ENCODE peak calls at places on chromosomes 13 and 19, in four cellular contexts. One of them, this sample, is unnamed.

GRCh38 chr19:33370783-33371182 is 2.7 kb upstream of the CEBPG start:
- DNase-seq in HCT116: no peak
- DNase-seq in breast epithelium: no peak
- DNase-seq in IMR-90: no peak
- DNase-seq in this sample: no peak

GRCh38 chr19:907183-907853 is 5.7 kb downstream of the R3HDM4 start:
- DNase-seq in breast epithelium: no peak
- DNase-seq in HCT116: no peak
- DNase-seq in IMR-90: no peak
- DNase-seq in this sample: peak

GRCh38 chr13:31912641-31913401 is 118.8 kb upstream of the FRY start:
- DNase-seq in breast epithelium: no peak
- DNase-seq in IMR-90: no peak
- DNase-seq in HCT116: no peak
- DNase-seq in this sample: no peak

GRCh38 chr13:66195238-66195637 is 1034.9 kb downstream of the PCDH9 start:
- DNase-seq in HCT116: no peak
- DNase-seq in IMR-90: no peak
- DNase-seq in breast epithelium: no peak
- DNase-seq in this sample: no peak

GRCh38 chr19:48720613-48721296 is 1.2 kb upstream of the MAMSTR start:
- DNase-seq in HCT116: peak
- DNase-seq in breast epithelium: peak
- DNase-seq in IMR-90: peak
- DNase-seq in this sample: peak

GRCh38 chr13:114134111-114134943 is 1.9 kb upstream of the RASA3 start:
- DNase-seq in IMR-90: no peak
- DNase-seq in breast epithelium: no peak
- DNase-seq in HCT116: no peak
- DNase-seq in this sample: no peak

GRCh38 chr13:45416521-45417125 is 1.6 kb downstream of the SLC25A30 start:
- DNase-seq in IMR-90: no peak
- DNase-seq in breast epithelium: no peak
- DNase-seq in HCT116: no peak
- DNase-seq in this sample: no peak

GRCh38 chr19:13013649-13014048 is 18.4 kb downstream of the NFIX start:
- DNase-seq in IMR-90: no peak
- DNase-seq in HCT116: no peak
- DNase-seq in breast epithelium: no peak
- DNase-seq in this sample: no peak

GRCh38 chr13:80144493-80144892 is 196.4 kb downstream of the SPRY2 start:
- DNase-seq in breast epithelium: no peak
- DNase-seq in IMR-90: no peak
- DNase-seq in HCT116: no peak
- DNase-seq in this sample: no peak

GRCh38 chr19:16799740-16800139 is 29.5 kb upstream of the SIN3B start:
- DNase-seq in IMR-90: no peak
- DNase-seq in HCT116: no peak
- DNase-seq in breast epithelium: no peak
- DNase-seq in this sample: no peak

GRCh38 chr13:28819748-28820098 is 416 bp upstream of the MTUS2 start:
- DNase-seq in HCT116: no peak
- DNase-seq in IMR-90: peak
- DNase-seq in breast epithelium: no peak
- DNase-seq in this sample: peak

GRCh38 chr13:34349091-34349722 is 531.3 kb downstream of the RFC3 start:
- DNase-seq in HCT116: no peak
- DNase-seq in breast epithelium: peak
- DNase-seq in IMR-90: peak
- DNase-seq in this sample: no peak

GRCh38 chr13:29846475-29847256 is 3.8 kb downstream of the UBL3 start:
- DNase-seq in IMR-90: no peak
- DNase-seq in breast epithelium: no peak
- DNase-seq in HCT116: no peak
- DNase-seq in this sample: no peak

GRCh38 chr13:33280923-33281322 is 4.6 kb downstream of the STARD13 start:
- DNase-seq in HCT116: no peak
- DNase-seq in breast epithelium: no peak
- DNase-seq in IMR-90: peak
- DNase-seq in this sample: no peak

GRCh38 chr13:78430166-78430791 is 173.1 kb downstream of the POU4F1 start:
- DNase-seq in breast epithelium: no peak
- DNase-seq in HCT116: no peak
- DNase-seq in IMR-90: no peak
- DNase-seq in this sample: no peak

GRCh38 chr19:49119411-49120324 is at the start of gene PPFIA3:
- DNase-seq in breast epithelium: no peak
- DNase-seq in HCT116: no peak
- DNase-seq in IMR-90: peak
- DNase-seq in this sample: peak

GRCh38 chr13:43864921-43865320 is 14.6 kb downstream of the CCDC122 start:
- DNase-seq in breast epithelium: no peak
- DNase-seq in HCT116: no peak
- DNase-seq in IMR-90: no peak
- DNase-seq in this sample: no peak

GRCh38 chr19:4393947-4394590 is 6.3 kb downstream of the SH3GL1 start:
- DNase-seq in breast epithelium: no peak
- DNase-seq in HCT116: no peak
- DNase-seq in IMR-90: no peak
- DNase-seq in this sample: no peak

GRCh38 chr19:797528-798414 is 519 bp downstream of the PTBP1 start:
- DNase-seq in IMR-90: peak
- DNase-seq in breast epithelium: peak
- DNase-seq in HCT116: peak
- DNase-seq in this sample: peak

GRCh38 chr19:19748249-19748938 is 15.5 kb upstream of the ZNF14 start:
- DNase-seq in HCT116: no peak
- DNase-seq in IMR-90: no peak
- DNase-seq in breast epithelium: no peak
- DNase-seq in this sample: no peak

GRCh38 chr13:72163671-72164070 is 296.7 kb upstream of the DACH1 start:
- DNase-seq in breast epithelium: no peak
- DNase-seq in HCT116: no peak
- DNase-seq in IMR-90: no peak
- DNase-seq in this sample: no peak

GRCh38 chr13:102452831-102453230 is 51.0 kb upstream of the FGF14 start:
- DNase-seq in IMR-90: peak
- DNase-seq in breast epithelium: no peak
- DNase-seq in HCT116: no peak
- DNase-seq in this sample: no peak

GRCh38 chr13:50701469-50701868 is 142.0 kb downstream of the DLEU7 start:
- DNase-seq in HCT116: no peak
- DNase-seq in IMR-90: no peak
- DNase-seq in breast epithelium: no peak
- DNase-seq in this sample: peak

GRCh38 chr13:61664821-61665705 is 249.4 kb upstream of the PCDH20 start:
- DNase-seq in IMR-90: no peak
- DNase-seq in HCT116: peak
- DNase-seq in breast epithelium: no peak
- DNase-seq in this sample: no peak

GRCh38 chr13:102839462-102839861 is 6.4 kb upstream of the ERCC5 start:
- DNase-seq in IMR-90: peak
- DNase-seq in HCT116: no peak
- DNase-seq in breast epithelium: no peak
- DNase-seq in this sample: no peak

GRCh38 chr19:38736036-38736412 is 8.2 kb downstream of the CAPN12 start:
- DNase-seq in HCT116: no peak
- DNase-seq in IMR-90: no peak
- DNase-seq in breast epithelium: peak
- DNase-seq in this sample: peak

GRCh38 chr13:91236942-91237341 is 110.5 kb upstream of the MIR17HG start:
- DNase-seq in breast epithelium: no peak
- DNase-seq in HCT116: no peak
- DNase-seq in IMR-90: no peak
- DNase-seq in this sample: no peak

DNA sequence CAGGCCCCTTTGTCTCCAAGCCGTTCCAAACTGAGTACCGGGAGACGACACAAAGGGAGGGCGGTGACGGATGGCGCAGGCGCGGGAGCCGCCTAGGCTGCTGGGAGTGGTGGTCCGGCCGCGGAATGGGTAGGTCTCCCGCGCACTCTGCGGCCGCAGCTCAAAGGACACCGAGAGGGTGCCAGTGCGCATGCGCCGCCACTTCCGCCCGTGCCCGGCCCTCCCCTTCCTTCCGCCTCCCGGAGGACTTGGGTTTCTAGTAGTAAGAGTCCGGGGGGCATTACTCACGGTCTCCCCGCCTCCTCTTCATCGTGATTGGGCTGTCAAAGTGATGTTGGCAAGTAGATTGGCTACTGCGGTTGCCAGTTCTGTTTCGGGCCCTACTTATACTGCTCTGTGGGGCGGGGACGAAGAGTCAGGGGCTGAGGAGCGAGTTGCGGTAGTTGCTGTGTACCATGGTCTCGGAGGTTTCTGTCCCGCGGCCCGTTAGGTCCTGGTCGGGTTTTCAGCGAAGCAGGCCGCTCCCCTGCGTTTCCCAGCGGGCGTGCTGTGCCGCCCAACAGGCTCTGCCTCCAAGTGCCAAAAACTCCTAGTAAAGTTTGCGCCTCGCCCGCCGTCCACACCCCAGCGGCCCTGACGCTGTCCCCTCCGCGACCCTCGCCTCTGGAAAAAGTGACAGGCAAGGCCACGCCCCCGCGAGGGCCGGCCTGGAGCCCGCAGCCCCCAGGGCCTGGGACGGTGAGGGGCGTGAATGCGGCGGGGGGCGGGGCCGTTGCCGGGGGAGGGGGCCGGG is 455 bp upstream of the ING1 start:
- DNase-seq in breast epithelium: peak
- DNase-seq in HCT116: peak
- DNase-seq in IMR-90: peak
- DNase-seq in this sample: peak
- TF ChIP-seq POLR2A in breast epithelium: peak
- TF ChIP-seq POLR2A in HCT116: peak
- TF ChIP-seq POLR2A in IMR-90: peak
- TF ChIP-seq POLR2A in this sample: peak

GRCh38 chr19:41397086-41398041 is at the start of the genes BCKDHA and EXOSC5:
- DNase-seq in HCT116: peak
- DNase-seq in breast epithelium: peak
- DNase-seq in IMR-90: peak
- DNase-seq in this sample: peak
- TF ChIP-seq POLR2A in HCT116: no peak
- TF ChIP-seq POLR2A in breast epithelium: no peak
- TF ChIP-seq POLR2A in IMR-90: peak
- TF ChIP-seq POLR2A in this sample: peak

DNA sequence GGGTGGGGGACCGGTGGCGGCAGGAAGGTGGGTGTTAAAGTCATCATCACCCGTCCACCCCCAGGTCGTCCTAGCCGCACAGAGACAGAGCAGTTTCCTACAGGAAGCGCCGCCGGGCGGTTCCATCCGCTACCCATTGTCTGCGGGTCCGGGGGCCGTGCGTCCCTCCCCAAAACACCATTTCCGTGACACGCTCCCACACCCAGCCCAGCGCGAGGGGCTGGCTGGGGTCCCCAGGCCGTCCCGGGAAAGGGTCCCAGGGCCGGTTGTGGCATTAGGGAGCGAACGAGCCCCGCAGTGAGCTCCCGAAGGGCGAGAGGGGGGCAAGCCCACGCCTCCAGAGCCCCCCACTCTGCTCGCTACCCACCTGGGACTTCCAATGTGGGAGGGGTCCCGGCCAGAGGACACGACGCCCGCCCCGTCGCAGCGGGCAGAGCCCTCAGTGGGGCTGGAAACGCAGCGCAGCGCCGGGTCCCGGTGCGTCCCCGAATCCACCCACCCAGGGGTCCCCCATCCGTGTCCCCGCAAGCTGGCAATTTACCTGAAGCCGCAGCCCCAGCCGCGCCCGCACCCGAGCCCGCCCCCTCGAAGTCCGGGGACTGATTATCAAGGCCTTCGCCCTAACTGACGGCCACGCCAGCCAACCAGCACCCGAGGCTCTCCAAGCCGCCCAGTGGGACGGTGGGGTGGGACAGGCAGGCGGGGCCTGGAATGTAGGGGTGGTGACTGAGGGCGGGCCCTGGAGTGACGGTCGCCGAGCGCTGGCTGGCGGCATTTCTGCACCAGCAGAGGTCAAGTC is at the start of gene KANK3:
- DNase-seq in HCT116: peak
- DNase-seq in breast epithelium: peak
- DNase-seq in IMR-90: peak
- DNase-seq in this sample: peak
- TF ChIP-seq POLR2A in HCT116: no peak
- TF ChIP-seq POLR2A in breast epithelium: peak
- TF ChIP-seq POLR2A in IMR-90: no peak
- TF ChIP-seq POLR2A in this sample: no peak

GRCh38 chr19:50203281-50204080 is at the start of gene MYH14:
- DNase-seq in IMR-90: no peak
- DNase-seq in HCT116: peak
- DNase-seq in breast epithelium: peak
- DNase-seq in this sample: peak
- TF ChIP-seq POLR2A in IMR-90: no peak
- TF ChIP-seq POLR2A in HCT116: no peak
- TF ChIP-seq POLR2A in breast epithelium: peak
- TF ChIP-seq POLR2A in this sample: no peak

DNA sequence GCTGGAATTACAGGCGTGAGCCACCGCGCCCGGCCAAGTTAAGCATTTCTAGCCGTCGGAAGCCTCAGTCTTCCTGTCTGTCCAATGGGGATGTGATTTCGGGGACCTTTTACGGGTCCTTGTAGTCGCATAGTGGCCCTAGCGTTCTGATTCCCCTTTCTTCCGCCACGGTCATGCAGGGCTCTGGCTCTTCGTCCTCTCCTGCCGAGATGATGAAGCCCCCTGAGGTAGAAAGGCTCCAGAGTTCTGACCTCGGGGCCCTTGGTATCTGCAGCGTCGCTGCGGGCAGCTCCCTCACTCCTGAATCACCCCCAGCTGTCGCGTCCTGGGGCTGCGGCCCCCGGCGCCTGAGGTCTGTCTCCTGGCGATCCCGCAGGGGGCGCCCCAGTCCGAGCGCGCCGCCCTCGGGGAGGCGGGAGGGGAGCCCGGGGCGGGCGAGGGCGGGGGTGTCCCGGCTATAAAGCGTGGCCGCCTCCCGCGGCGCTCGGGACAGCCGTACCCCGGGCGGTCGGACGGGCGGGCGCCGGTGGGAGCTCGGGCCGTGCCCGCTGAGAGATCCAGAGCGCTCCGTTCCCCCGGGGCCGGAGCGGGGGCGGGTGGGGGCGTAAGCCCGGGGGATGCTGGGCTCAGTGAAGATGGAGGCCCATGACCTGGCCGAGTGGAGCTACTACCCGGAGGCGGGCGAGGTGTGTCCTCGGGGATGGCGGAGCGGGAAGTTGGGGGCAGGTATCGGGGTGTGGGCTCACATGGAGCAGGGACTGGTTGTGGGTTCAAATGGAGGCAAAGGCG is at the start of gene FOXA3:
- DNase-seq in IMR-90: peak
- DNase-seq in HCT116: no peak
- DNase-seq in breast epithelium: no peak
- DNase-seq in this sample: peak
- TF ChIP-seq POLR2A in IMR-90: no peak
- TF ChIP-seq POLR2A in HCT116: no peak
- TF ChIP-seq POLR2A in breast epithelium: no peak
- TF ChIP-seq POLR2A in this sample: no peak

DNA sequence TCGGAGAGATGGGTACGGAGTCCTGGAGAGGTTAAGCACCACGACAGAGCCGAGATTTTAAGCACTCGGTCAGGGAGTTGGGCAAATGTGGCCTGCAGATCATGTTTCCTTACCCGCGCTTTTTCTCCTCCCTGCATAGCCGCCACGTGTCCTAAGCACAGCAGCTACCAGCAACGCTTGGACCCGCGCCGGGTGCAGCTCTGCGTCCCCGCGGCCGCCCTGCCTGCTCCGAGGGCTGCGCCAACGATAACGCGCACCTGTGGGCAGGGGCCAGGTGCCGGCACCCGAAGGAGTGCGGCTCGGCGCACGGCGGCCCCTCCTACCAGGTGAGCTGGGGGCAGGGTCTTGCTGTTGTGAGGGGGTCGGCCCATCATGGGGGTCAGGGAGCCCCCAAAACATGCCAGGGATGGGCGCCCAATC is 24.8 kb upstream of the FXYD3 start:
- DNase-seq in breast epithelium: no peak
- DNase-seq in HCT116: no peak
- DNase-seq in IMR-90: no peak
- DNase-seq in this sample: no peak
- TF ChIP-seq POLR2A in breast epithelium: no peak
- TF ChIP-seq POLR2A in HCT116: no peak
- TF ChIP-seq POLR2A in IMR-90: no peak
- TF ChIP-seq POLR2A in this sample: no peak

This sample was measured in erythroblast.